ENCODE peak calls at places on chromosomes 3 and 15, in four cellular contexts. I is tibial artery, R is suprapubic skin, M is fibroblast of lung. Z is an unnamed sample.

GRCh38 chr15:20340331-20340811 is 201.2 kb downstream of the GOLGA6L6 start:
- DNase-seq in I (peak; percentile 87), R (peak; percentile 89), M (no peak), Z (no peak)

GRCh38 chr3:107660316-107660976 is 137.7 kb downstream of the BBX start:
- DNase-seq in I (no peak), R (no peak), M (no peak), Z (no peak)

GRCh38 chr3:98843301-98843959 is 58.1 kb downstream of the DCBLD2 start:
- DNase-seq in I (no peak), R (no peak), M (peak; percentile 45), Z (no peak)

GRCh38 chr3:84960581-84960980 is 1.8 kb downstream of the CADM2 start:
- DNase-seq in I (no peak), R (no peak), M (no peak), Z (no peak)

GRCh38 chr3:170746175-170746942 is 123.6 kb downstream of the RPL22L1 start:
- DNase-seq in I (no peak), R (no peak), M (peak; percentile 60), Z (no peak)

GRCh38 chr3:172042136-172042535 is 2.8 kb downstream of the FNDC3B start:
- DNase-seq in I (no peak), R (no peak), M (peak; percentile 40), Z (no peak)

GRCh38 chr3:10194328-10195071 is 29.8 kb downstream of the IRAK2 start:
- DNase-seq in I (peak; percentile 79), R (no peak), M (no peak), Z (peak; percentile 62)

GRCh38 chr15:96882361-96882760 is 551.9 kb downstream of the NR2F2 start:
- DNase-seq in I (no peak), R (no peak), M (no peak), Z (no peak)

GRCh38 chr3:106750092-106750491 is 627.1 kb upstream of the CCDC54 start:
- DNase-seq in I (no peak), R (no peak), M (no peak), Z (no peak)

GRCh38 chr15:73981761-73982222 is 10.3 kb downstream of the STOML1 start:
- DNase-seq in I (no peak), R (no peak), M (peak; percentile 42), Z (no peak)

GRCh38 chr3:38251197-38251596 is 14.4 kb upstream of the SLC22A13 start:
- DNase-seq in I (no peak), R (no peak), M (no peak), Z (no peak)
- H3K36me3 ChIP-seq in I (peaks cover 72% of the 10 kb centered on the region), R (peaks cover 78% of the 10 kb centered on the region), M (peaks cover 6% of the 10 kb centered on the region), Z (peaks cover 14% of the 10 kb centered on the region)

GRCh38 chr3:67654832-67655152 is 380 bp upstream of the SUCLG2 start:
- DNase-seq in I (no peak), R (no peak), M (no peak), Z (no peak)
- H3K4me1 ChIP-seq in I (no peaks in the 10 kb centered on the region), R (peaks cover 31% of the 10 kb centered on the region), M (no peaks in the 10 kb centered on the region), Z (peaks cover 9% of the 10 kb centered on the region)

GRCh38 chr15:28101201-28101600 is 2.1 kb upstream of the OCA2 start:
- DNase-seq in I (no peak), R (no peak), M (no peak), Z (no peak)

GRCh38 chr15:28098360-28098765 is 752 bp downstream of the OCA2 start:
- DNase-seq in I (no peak), R (no peak), M (no peak), Z (no peak)

GRCh38 chr15:28100516-28101195 is 1.5 kb upstream of the OCA2 start:
- DNase-seq in I (no peak), R (peak; percentile 37), M (no peak), Z (no peak)

GRCh38 chr15:28098766-28099554 is at the start of gene OCA2:
- DNase-seq in I (peak; percentile 80), R (no peak), M (peak; percentile 50), Z (no peak)

GRCh38 chr15:28099555-28100140 is 533 bp upstream of the OCA2 start:
- DNase-seq in I (peak; percentile 85), R (no peak), M (no peak), Z (no peak)
- H3K27ac ChIP-seq in I (peak overlapping the region; percentile 75), R (no peak overlapping the region), M (no peak overlapping the region), Z (peak overlapping the region; percentile 96)

GRCh38 chr3:101730839-101731238 is 6.4 kb downstream of the CEP97 start:
- DNase-seq in I (no peak), R (no peak), M (no peak), Z (no peak)
- H3K36me3 ChIP-seq in I (peaks cover 70% of the 10 kb centered on the region), R (peaks cover 55% of the 10 kb centered on the region), M (peaks cover 10% of the 10 kb centered on the region), Z (peaks cover 24% of the 10 kb centered on the region)

GRCh38 chr15:68428431-68428940 is 3.5 kb downstream of the ITGA11 start:
- DNase-seq in I (peak; percentile 23), R (peak; percentile 11), M (no peak), Z (no peak)
- H3K4me1 ChIP-seq in I (no peaks in the 10 kb centered on the region), R (peaks cover 17% of the 10 kb centered on the region), M (no peaks in the 10 kb centered on the region), Z (peaks cover 13% of the 10 kb centered on the region)

DNA sequence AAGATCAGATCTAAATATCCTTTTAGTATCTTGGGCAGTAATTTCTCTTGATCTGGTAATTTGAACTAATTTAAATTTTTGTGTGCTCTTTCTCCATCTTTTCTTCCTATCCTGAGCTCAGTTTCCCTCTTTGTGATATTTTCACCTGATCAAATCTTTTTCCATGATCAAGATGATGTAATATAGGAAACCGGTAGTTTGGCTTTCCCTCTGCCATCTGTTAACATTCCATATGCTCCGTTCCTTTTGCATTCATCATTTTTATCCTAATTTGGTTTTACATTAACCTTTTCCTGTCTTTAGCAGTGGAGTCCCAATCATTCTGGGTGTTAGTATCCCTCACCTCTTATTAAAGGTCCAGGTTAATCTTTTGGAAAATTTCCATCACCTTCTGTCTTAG is 5.9 kb upstream of the ABHD6 start:
- DNase-seq in I (no peak), R (no peak), M (no peak), Z (no peak)
- H3K27ac ChIP-seq in I (no peak overlapping the region), R (no peak overlapping the region), M (no peak overlapping the region), Z (no peak overlapping the region)

GRCh38 chr3:126450744-126451143 is 24.9 kb downstream of the ZXDC start:
- DNase-seq in I (peak; percentile 35), R (no peak), M (no peak), Z (no peak)

GRCh38 chr3:126451511-126451910 is 24.2 kb downstream of the ZXDC start:
- DNase-seq in I (no peak), R (no peak), M (no peak), Z (no peak)

GRCh38 chr3:126454026-126454425 is 21.7 kb downstream of the ZXDC start:
- DNase-seq in I (no peak), R (no peak), M (no peak), Z (no peak)

GRCh38 chr3:126450219-126450618 is 25.5 kb downstream of the ZXDC start:
- DNase-seq in I (no peak), R (no peak), M (no peak), Z (no peak)

DNA sequence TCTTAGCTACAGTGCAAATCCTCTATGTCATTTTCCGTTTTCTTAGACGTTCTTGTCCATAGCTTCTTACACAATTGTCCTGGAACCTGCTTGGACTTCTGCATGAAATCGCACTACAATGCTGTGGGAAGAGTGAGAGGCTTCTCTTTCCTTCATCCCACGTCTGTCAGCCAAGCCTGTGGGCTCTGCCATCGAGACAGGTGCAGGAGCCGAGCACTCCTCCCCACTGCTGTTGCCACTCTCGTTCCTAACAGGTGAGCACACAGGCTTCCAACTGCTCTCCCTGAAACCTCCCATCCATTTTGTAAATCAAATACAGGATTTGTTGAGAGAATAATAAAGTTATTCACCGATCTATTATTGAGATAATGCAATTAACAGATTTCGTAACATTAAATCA is 23.5 kb downstream of the ZXDC start:
- DNase-seq in I (no peak), R (no peak), M (no peak), Z (no peak)
- H3K36me3 ChIP-seq in I (peaks cover 80% of the 10 kb centered on the region), R (peaks cover 83% of the 10 kb centered on the region), M (peaks cover 4% of the 10 kb centered on the region), Z (peaks cover 35% of the 10 kb centered on the region)

GRCh38 chr3:15614958-15615357 is 13.4 kb downstream of the BTD start:
- DNase-seq in I (no peak), R (no peak), M (no peak), Z (no peak)

GRCh38 chr3:15612001-15612400 is 10.5 kb downstream of the BTD start:
- DNase-seq in I (no peak), R (no peak), M (no peak), Z (no peak)

GRCh38 chr3:15606434-15606891 is 4.9 kb downstream of the BTD start:
- DNase-seq in I (no peak), R (no peak), M (peak; percentile 9), Z (no peak)

GRCh38 chr3:15610083-15610482 is 8.5 kb downstream of the BTD start:
- DNase-seq in I (peak; percentile 78), R (no peak), M (peak; percentile 64), Z (no peak)

DNA sequence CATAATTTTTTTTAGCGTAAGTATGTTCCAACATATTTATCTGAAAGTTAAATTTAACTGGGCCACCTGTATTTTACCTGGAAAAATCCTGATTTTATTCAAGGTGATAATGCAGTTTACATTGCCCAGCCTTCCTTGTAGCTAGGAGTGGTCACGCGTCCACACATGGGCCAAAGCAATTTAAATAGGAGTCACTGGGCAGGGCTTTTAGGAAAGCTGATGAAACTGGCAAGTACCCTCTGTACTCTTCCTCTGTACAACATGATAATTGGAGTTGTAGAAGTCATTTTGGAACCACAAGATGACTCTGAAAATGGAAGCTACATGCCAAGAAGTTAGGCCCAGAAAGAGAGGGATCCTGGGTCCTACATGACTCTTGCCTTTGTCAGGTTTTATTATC is 9.5 kb downstream of the BTD start:
- DNase-seq in I (no peak), R (no peak), M (no peak), Z (no peak)
- H3K4me1 ChIP-seq in I (no peaks in the 10 kb centered on the region), R (peaks cover 9% of the 10 kb centered on the region), M (peaks cover 2% of the 10 kb centered on the region), Z (no peaks in the 10 kb centered on the region)

GRCh38 chr3:66037330-66037985 is 1.3 kb downstream of the MAGI1 start:
- DNase-seq in I (peak; percentile 74), R (no peak), M (peak; percentile 70), Z (peak; percentile 33)
- H3K27ac ChIP-seq in I (peak overlapping the region; percentile 95), R (peak overlapping the region; percentile 89), M (peak overlapping the region; percentile 88), Z (peak overlapping the region; percentile 96)

GRCh38 chr15:65583701-65584100 is 27.2 kb downstream of the INTS14 start:
- DNase-seq in I (no peak), R (no peak), M (peak; percentile 47), Z (no peak)
- H3K36me3 ChIP-seq in I (peaks cover 100% of the 10 kb centered on the region), R (peaks cover 84% of the 10 kb centered on the region), M (peaks cover 4% of the 10 kb centered on the region), Z (peaks cover 43% of the 10 kb centered on the region)